ENCODE peak calls at places on chromosomes 4 and X, in six cellular contexts. W, J, N, Q, M and Y are unnamed samples.
A peak's percentile ranks its signal among the peaks of the same experiment; 100 is the strongest.

GRCh38 chr4:163395055-163395454 is 51.4 kb downstream of the NPY5R start:
- DNase-seq in W (no peak), J (no peak), N (no peak), Q (no peak), M (no peak), Y (no peak)

GRCh38 chrX:20437678-20438077 is 171.0 kb upstream of the RPS6KA3 start:
- DNase-seq in W (no peak), J (no peak), N (no peak), Q (peak; percentile 20), M (no peak), Y (no peak)

GRCh38 chr4:105937759-105938158 is 42.5 kb downstream of the NPNT start:
- DNase-seq in W (no peak), J (no peak), N (no peak), Q (no peak), M (no peak), Y (no peak)

GRCh38 chrX:10549280-10549679 is 71.1 kb downstream of the MID1 start:
- DNase-seq in W (no peak), J (no peak), N (no peak), Q (no peak), M (no peak), Y (no peak)

GRCh38 chrX:19381326-19381725 is 37.6 kb downstream of the PDHA1 start:
- DNase-seq in W (no peak), J (no peak), N (no peak), Q (no peak), M (no peak), Y (no peak)

GRCh38 chr4:10096201-10096975 is 20.2 kb downstream of the WDR1 start:
- DNase-seq in W (peak; percentile 76), J (no peak), N (no peak), Q (peak; percentile 84), M (peak; percentile 60), Y (peak; percentile 72)

GRCh38 chr4:162506253-162506652 is 342.5 kb upstream of the FSTL5 start:
- DNase-seq in W (no peak), J (no peak), N (no peak), Q (no peak), M (no peak), Y (no peak)

GRCh38 chr4:15963568-15963967 is 593 bp upstream of the FGFBP2 start:
- DNase-seq in W (no peak), J (no peak), N (no peak), Q (peak; percentile 45), M (no peak), Y (no peak)

GRCh38 chr4:168409089-168409801 is 71.0 kb downstream of the DDX60L start:
- DNase-seq in W (no peak), J (no peak), N (no peak), Q (no peak), M (no peak), Y (no peak)

GRCh38 chr4:6369035-6369434 is 99.4 kb downstream of the WFS1 start:
- DNase-seq in W (no peak), J (no peak), N (no peak), Q (no peak), M (no peak), Y (no peak)

GRCh38 chrX:23344208-23344903 is 9.7 kb downstream of the PTCHD1 start:
- DNase-seq in W (no peak), J (no peak), N (peak; percentile 38), Q (no peak), M (no peak), Y (no peak)

GRCh38 chrX:55135171-55135570 is 46.4 kb downstream of the PAGE2 start:
- DNase-seq in W (peak; percentile 7), J (no peak), N (no peak), Q (peak; percentile 20), M (no peak), Y (no peak)

GRCh38 chr4:3657917-3658913 is 108.0 kb upstream of the ADRA2C start:
- DNase-seq in W (no peak), J (no peak), N (no peak), Q (no peak), M (no peak), Y (peak; percentile 80)

GRCh38 chr4:6198278-6198677 is 2.1 kb downstream of the JAKMIP1 start:
- DNase-seq in W (peak; percentile 28), J (no peak), N (no peak), Q (no peak), M (no peak), Y (no peak)

GRCh38 chr4:1895971-1896657 is 24.9 kb downstream of the NSD2 start:
- DNase-seq in W (no peak), J (no peak), N (no peak), Q (no peak), M (no peak), Y (no peak)

GRCh38 chr4:182212211-182212761 is 30.9 kb upstream of the TENM3 start:
- DNase-seq in W (no peak), J (no peak), N (no peak), Q (no peak), M (no peak), Y (no peak)

GRCh38 chr4:2761035-2761923 is 5.1 kb upstream of the TNIP2 start:
- DNase-seq in W (no peak), J (no peak), N (peak; percentile 64), Q (no peak), M (no peak), Y (no peak)

GRCh38 chr4:825969-826330 is at the start of gene CPLX1:
- DNase-seq in W (peak; percentile 22), J (no peak), N (no peak), Q (no peak), M (no peak), Y (no peak)